ENCODE peak calls at places on chromosomes 13 and 19, in seven cellular contexts. W is H1, U is uterus, P is pancreas, F is brain microvascular endothelial cell, I is A549, M is stomach. B is an unnamed sample.

GRCh38 chr19:44598880-44599279 is 14.5 kb upstream of the IGSF23 start:
- DNase-seq in P (peak; percentile 64), W (no peak), U (no peak), I (no peak), M (peak; percentile 90), F (no peak), B (no peak)

GRCh38 chr13:102729560-102730275 is 34.9 kb upstream of the METTL21C start:
- DNase-seq in M (no peak), F (peak; percentile 52), P (no peak), W (no peak), U (no peak), I (peak; percentile 2), B (no peak)

GRCh38 chr19:8324186-8325050 is 3.1 kb downstream of the RPS28 start:
- DNase-seq in F (no peak), I (no peak), U (no peak), W (peak; percentile 67), P (peak; percentile 51), M (no peak), B (no peak)

GRCh38 chr13:92640936-92641335 is 585.7 kb upstream of the GPC6 start:
- DNase-seq in U (no peak), M (no peak), W (no peak), I (no peak), P (no peak), F (no peak), B (no peak)

GRCh38 chr13:94959616-94960015 is 247.3 kb upstream of the SOX21 start:
- DNase-seq in F (no peak), P (no peak), U (no peak), M (no peak), W (no peak), I (no peak), B (no peak)

GRCh38 chr19:32580353-32580900 is 563 bp upstream of the PDCD5 start:
- DNase-seq in U (no peak), P (no peak), W (no peak), F (no peak), I (no peak), M (no peak), B (no peak)

GRCh38 chr19:28705008-28705407 is 507.9 kb downstream of the UQCRFS1 start:
- DNase-seq in P (peak; percentile 15), I (peak; percentile 15), F (peak; percentile 80), M (no peak), W (no peak), U (no peak), B (no peak)

GRCh38 chr13:96898855-96899254 is 95.4 kb downstream of the OXGR1 start:
- DNase-seq in W (no peak), P (no peak), M (no peak), F (no peak), I (no peak), U (no peak), B (no peak)

GRCh38 chr13:112103971-112104872 is 37.3 kb downstream of the SOX1 start:
- DNase-seq in W (peak; percentile 79), U (no peak), I (no peak), F (no peak), M (no peak), P (no peak), B (no peak)

GRCh38 chr13:86986448-86986847 is 684.7 kb upstream of the SLITRK5 start:
- DNase-seq in W (no peak), P (no peak), F (no peak), I (no peak), U (no peak), M (no peak), B (no peak)

GRCh38 chr13:67086260-67086659 is 143.9 kb downstream of the PCDH9 start:
- DNase-seq in P (no peak), U (no peak), M (no peak), I (no peak), F (no peak), W (no peak), B (no peak)

GRCh38 chr19:31976775-31977536 is 368.5 kb upstream of the ZNF507 start:
- DNase-seq in I (no peak), W (peak; percentile 6), U (no peak), F (no peak), P (no peak), M (no peak), B (no peak)

GRCh38 chr19:12984683-12985048 is 10.6 kb upstream of the NFIX start:
- DNase-seq in U (no peak), M (no peak), P (no peak), W (no peak), F (no peak), I (no peak), B (no peak)

GRCh38 chr19:2765376-2765775 is 17.7 kb downstream of the SGTA start:
- DNase-seq in P (no peak), U (no peak), M (no peak), F (no peak), W (no peak), I (no peak), B (no peak)

GRCh38 chr13:73106513-73107214 is 47.9 kb downstream of the KLF5 start:
- DNase-seq in U (no peak), W (no peak), M (no peak), P (no peak), F (no peak), I (no peak), B (no peak)

GRCh38 chr13:83048419-83048818 is 833.9 kb downstream of the SLITRK1 start:
- DNase-seq in W (no peak), I (no peak), F (no peak), P (no peak), M (no peak), U (no peak), B (no peak)

GRCh38 chr13:97648171-97648880 is 214.4 kb downstream of the RAP2A start:
- DNase-seq in U (no peak), P (no peak), W (no peak), M (no peak), I (no peak), F (peak; percentile 37), B (no peak)

GRCh38 chr19:19321143-19321577 is 531 bp downstream of the MAU2 start:
- DNase-seq in I (peak; percentile 27), U (no peak), M (no peak), W (peak; percentile 53), F (no peak), P (no peak), B (no peak)

GRCh38 chr13:99380402-99380801 is 73.2 kb upstream of the GPR183 start:
- DNase-seq in U (no peak), M (no peak), F (no peak), W (peak; percentile 29), P (no peak), I (no peak), B (no peak)

GRCh38 chr13:45728759-45729158 is 26.6 kb downstream of the CBY2 start:
- DNase-seq in P (no peak), I (peak; percentile 14), M (no peak), U (no peak), W (peak; percentile 56), F (no peak), B (no peak)

GRCh38 chr19:35902870-35903475 is 644 bp downstream of the HCST start:
- DNase-seq in I (no peak), M (no peak), P (no peak), W (no peak), U (no peak), F (no peak), B (no peak)

GRCh38 chr19:18995804-18996241 is 37.5 kb downstream of the SUGP2 start:
- DNase-seq in W (peak; percentile 59), I (peak; percentile 65), U (peak; percentile 37), P (peak; percentile 58), F (peak; percentile 88), M (peak; percentile 35), B (peak; percentile 65)

DNA sequence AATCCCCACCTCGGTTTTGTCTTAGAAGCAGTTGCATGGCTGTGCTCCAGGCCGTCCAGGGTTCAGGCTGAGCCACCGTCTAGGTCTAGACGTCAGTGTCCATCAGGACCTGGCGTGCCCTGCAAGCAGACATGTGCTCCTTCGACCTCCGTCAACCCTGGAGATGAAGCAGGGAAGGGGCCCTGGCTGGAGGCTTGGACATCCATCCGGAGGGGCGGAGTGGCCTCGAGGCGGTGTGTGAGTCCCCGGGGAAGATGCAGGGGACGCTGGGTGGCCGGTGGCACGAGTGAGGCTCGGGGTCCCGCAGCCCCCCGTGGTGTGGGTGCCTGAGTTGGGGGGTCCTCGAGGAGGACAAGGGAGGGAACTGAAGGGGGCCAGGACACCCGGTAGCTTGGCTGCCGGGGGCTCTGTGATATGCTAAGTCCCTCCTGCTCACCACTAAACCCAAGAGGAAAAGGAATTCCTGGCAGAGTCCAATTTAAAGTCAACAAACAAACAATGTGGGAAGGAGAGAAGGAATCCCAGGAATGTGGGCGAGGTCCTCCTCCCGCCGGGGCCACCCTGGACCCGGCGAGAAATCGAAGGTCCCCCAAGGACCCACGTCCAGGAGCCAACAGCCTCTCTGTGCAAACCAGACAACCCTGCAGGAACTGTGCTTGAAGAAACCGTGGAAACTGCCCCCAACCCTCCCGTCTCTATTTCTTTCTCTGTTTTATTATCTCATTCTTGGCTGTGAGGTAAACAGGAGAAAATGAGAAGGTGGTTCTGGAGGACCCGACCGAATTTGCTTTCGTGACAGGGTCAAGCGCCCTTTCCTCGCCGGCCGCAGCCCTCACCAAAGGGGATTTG is 14.8 kb upstream of the PTBP1 start:
- DNase-seq in F (no peak), W (peak; percentile 80), M (peak; percentile 53), U (no peak), I (peak; percentile 47), P (peak; percentile 58), B (no peak)
- H3K4me3 ChIP-seq in F (no peak overlapping the region), W (peak overlapping the region; percentile 37), M (peak overlapping the region; percentile 32), U (no peak overlapping the region), I (peak overlapping the region; percentile 58), P (peak overlapping the region; percentile 25), B (peak overlapping the region; percentile 9)

GRCh38 chr19:49884109-49884508 is 6.6 kb downstream of the TBC1D17 start:
- DNase-seq in I (no peak), U (peak; percentile 13), W (no peak), M (no peak), F (no peak), P (no peak), B (no peak)

GRCh38 chr19:49883094-49883493 is 5.6 kb downstream of the TBC1D17 start:
- DNase-seq in M (no peak), W (no peak), U (no peak), F (no peak), I (no peak), P (no peak), B (no peak)

GRCh38 chr19:49882643-49883042 is 5.1 kb downstream of the TBC1D17 start:
- DNase-seq in M (no peak), F (no peak), W (no peak), P (no peak), U (peak; percentile 15), I (no peak), B (no peak)

GRCh38 chr19:49887037-49887652 is 9.5 kb downstream of the IL4I1 start:
- DNase-seq in P (no peak), W (no peak), I (no peak), F (no peak), M (no peak), U (peak; percentile 7), B (no peak)

GRCh38 chr19:49884760-49885159 is 7.3 kb downstream of the TBC1D17 start:
- DNase-seq in U (no peak), W (no peak), I (no peak), M (no peak), F (no peak), P (no peak), B (no peak)
- H3K27ac ChIP-seq in U (no peak overlapping the region), W (no peak overlapping the region), I (peak overlapping the region; percentile 53), M (no peak overlapping the region), F (no peak overlapping the region), P (no peak overlapping the region), B (no peak overlapping the region)

GRCh38 chr19:40433391-40434216 is 7.8 kb upstream of the SERTAD1 start:
- DNase-seq in W (peak; percentile 86), U (peak; percentile 92), I (peak; percentile 95), M (peak; percentile 91), F (peak; percentile 74), P (peak; percentile 84), B (peak; percentile 87)
- H3K4me3 ChIP-seq in W (peak overlapping the region; percentile 22), U (peak overlapping the region; percentile 46), I (peak overlapping the region; percentile 43), M (peak overlapping the region; percentile 50), F (peak overlapping the region; percentile 48), P (peak overlapping the region; percentile 37), B (peak overlapping the region; percentile 19)

GRCh38 chr19:4504874-4505569 is 13.3 kb downstream of the PLIN4 start:
- DNase-seq in I (no peak), P (no peak), M (no peak), U (no peak), W (no peak), F (no peak), B (no peak)
- H3K27ac ChIP-seq in I (no peak overlapping the region), P (no peak overlapping the region), M (no peak overlapping the region), U (no peak overlapping the region), W (no peak overlapping the region), F (no peak overlapping the region), B (no peak overlapping the region)